ENCODE peak calls at places on chromosomes 7 and 10, in eight cellular contexts. G is heart right ventricle; T is stimulated activated CD4-positive, alpha-beta T cell treated with anti-CD3 and anti-CD28 coated beads, Interleukin-12 subunit alpha, Interleukin-12 subunit beta, amount 100 ng/mL, for 4 hours; L is activated CD4-positive, alpha-beta T cell treated with anti-CD3 and anti-CD28 coated beads, Interleukin-2, amount 10 ng/mL, durations not matched to agents 7 days and 5 days; H is trophoblast cell; P is T-helper 1 cell; Y is activated CD4-positive, CD25-positive, alpha-beta regulatory T cell; X is dorsolateral prefrontal cortex. R is an unnamed sample.

GRCh38 chr10:69871074-69871473 is 69.4 kb downstream of the COL13A1 start:
- DNase-seq in G (no peak), T (no peak), L (no peak), H (no peak), P (no peak), Y (no peak), X (no peak), R (no peak)

GRCh38 chr10:132518572-132519381 is 18.8 kb upstream of the INPP5A start:
- DNase-seq in G (peak), T (no peak), L (no peak), H (no peak), P (no peak), Y (no peak), X (peak), R (peak)

GRCh38 chr10:124043310-124044142 is 49.9 kb downstream of the CHST15 start:
- DNase-seq in G (no peak), T (no peak), L (peak), H (no peak), P (no peak), Y (no peak), X (no peak), R (no peak)

GRCh38 chr7:54995631-54996340 is 23.0 kb upstream of the EGFR start:
- DNase-seq in G (no peak), T (no peak), L (peak), H (no peak), P (no peak), Y (no peak), X (no peak), R (peak)

GRCh38 chr10:130455111-130455695 is 319.0 kb downstream of the GLRX3 start:
- DNase-seq in G (no peak), T (no peak), L (no peak), H (no peak), P (no peak), Y (no peak), X (no peak), R (no peak)

GRCh38 chr7:94423116-94423515 is 28.4 kb downstream of the COL1A2 start:
- DNase-seq in G (no peak), T (no peak), L (no peak), H (no peak), P (no peak), Y (no peak), X (no peak), R (no peak)

GRCh38 chr10:102704915-102705314 is 9.3 kb downstream of the ARL3 start:
- DNase-seq in G (no peak), T (no peak), L (no peak), H (no peak), P (no peak), Y (no peak), X (no peak), R (peak)

GRCh38 chr10:127398140-127398966 is 150.8 kb upstream of the NPS start:
- DNase-seq in G (no peak), T (no peak), L (no peak), H (no peak), P (no peak), Y (no peak), X (no peak), R (peak)

GRCh38 chr10:30215631-30216030 is 133.4 kb downstream of the MTPAP start:
- DNase-seq in G (peak), T (no peak), L (no peak), H (no peak), P (no peak), Y (no peak), X (no peak), R (no peak)

GRCh38 chr10:69869291-69869841 is 67.7 kb downstream of the COL13A1 start:
- DNase-seq in G (no peak), T (no peak), L (no peak), H (no peak), P (no peak), Y (no peak), X (no peak), R (peak)

GRCh38 chr7:2363283-2363682 is 8.7 kb downstream of the EIF3B start:
- DNase-seq in G (no peak), T (no peak), L (no peak), H (no peak), P (no peak), Y (no peak), X (no peak), R (no peak)

GRCh38 chr7:150556521-150557138 is 10.6 kb upstream of the GIMAP4 start:
- DNase-seq in G (no peak), T (no peak), L (peak), H (no peak), P (no peak), Y (no peak), X (no peak), R (no peak)

GRCh38 chr7:80182630-80183276 is 48.1 kb downstream of the GNAI1 start:
- DNase-seq in G (no peak), T (no peak), L (no peak), H (no peak), P (no peak), Y (no peak), X (no peak), R (peak)

GRCh38 chr7:114944742-114945625 is 23.1 kb downstream of the MDFIC start:
- DNase-seq in G (peak), T (no peak), L (no peak), H (no peak), P (no peak), Y (no peak), X (peak), R (peak)

GRCh38 chr10:37125191-37125732 is at the start of gene ANKRD30A:
- DNase-seq in G (no peak), T (no peak), L (no peak), H (no peak), P (no peak), Y (no peak), X (no peak), R (no peak)

GRCh38 chr7:107826451-107826850 is 23.4 kb upstream of the SLC26A3 start:
- DNase-seq in G (no peak), T (no peak), L (no peak), H (no peak), P (no peak), Y (no peak), X (no peak), R (no peak)

GRCh38 chr10:71127019-71127534 is 85.3 kb upstream of the UNC5B start:
- DNase-seq in G (no peak), T (no peak), L (no peak), H (no peak), P (no peak), Y (no peak), X (no peak), R (no peak)

GRCh38 chr10:125124907-125125306 is 35.5 kb downstream of the CTBP2 start:
- DNase-seq in G (no peak), T (no peak), L (no peak), H (no peak), P (no peak), Y (no peak), X (no peak), R (no peak)

GRCh38 chr10:86523348-86523747 is 1.8 kb upstream of the WAPL start:
- DNase-seq in G (no peak), T (no peak), L (no peak), H (no peak), P (no peak), Y (no peak), X (no peak), R (peak)

GRCh38 chr7:159370-160270 is 32.8 kb upstream of the FAM20C start:
- DNase-seq in G (no peak), T (no peak), L (no peak), H (no peak), P (no peak), Y (no peak), X (no peak), R (no peak)

GRCh38 chr7:144384555-144385245 is 18.8 kb downstream of the NOBOX start:
- DNase-seq in G (no peak), T (peak), L (peak), H (peak), P (no peak), Y (no peak), X (no peak), R (peak)

GRCh38 chr7:142338633-142339501 is 81.0 kb upstream of the PRSS58 start:
- DNase-seq in G (peak), T (no peak), L (no peak), H (no peak), P (no peak), Y (no peak), X (no peak), R (peak)

GRCh38 chr10:118952493-118953295 is 76.8 kb upstream of the NANOS1 start:
- DNase-seq in G (no peak), T (no peak), L (no peak), H (no peak), P (no peak), Y (no peak), X (no peak), R (no peak)

GRCh38 chr10:102418612-102419560 is at the start of gene PSD:
- DNase-seq in G (no peak), T (no peak), L (no peak), H (no peak), P (no peak), Y (no peak), X (no peak), R (no peak)

GRCh38 chr7:98119257-98119918 is 12.7 kb downstream of the LMTK2 start:
- DNase-seq in G (no peak), T (no peak), L (no peak), H (peak), P (no peak), Y (no peak), X (no peak), R (peak)

GRCh38 chr7:18020138-18020715 is 7.4 kb downstream of the PRPS1L1 start:
- DNase-seq in G (no peak), T (no peak), L (no peak), H (peak), P (no peak), Y (no peak), X (no peak), R (no peak)

GRCh38 chr10:16820018-16820417 is 2.8 kb upstream of the RSU1 start:
- DNase-seq in G (no peak), T (no peak), L (no peak), H (no peak), P (no peak), Y (no peak), X (no peak), R (no peak)

GRCh38 chr7:141593134-141593533 is 41.9 kb downstream of the AGK start:
- DNase-seq in G (no peak), T (no peak), L (no peak), H (no peak), P (no peak), Y (no peak), X (peak), R (peak)

GRCh38 chr7:24715661-24716479 is 41.4 kb downstream of the GSDME start:
- DNase-seq in G (no peak), T (no peak), L (no peak), H (no peak), P (no peak), Y (no peak), X (no peak), R (peak)

GRCh38 chr7:104980440-104980839 is 33.6 kb upstream of the KMT2E start:
- DNase-seq in G (no peak), T (no peak), L (no peak), H (peak), P (no peak), Y (no peak), X (no peak), R (no peak)